ENCODE peak calls at places on chromosomes 16 and 17, in four cellular contexts. One of them, this sample, is unnamed.

GRCh38 chr17:44794699-44795413 is 35.2 kb downstream of the GJC1 start:
- DNase-seq in HepG2: no peak
- DNase-seq in HCT116: peak
- DNase-seq in K562: peak
- DNase-seq in this sample: no peak

GRCh38 chr17:67854378-67854777 is 29.1 kb downstream of the BPTF start:
- DNase-seq in HepG2: no peak
- DNase-seq in K562: no peak
- DNase-seq in HCT116: no peak
- DNase-seq in this sample: no peak

GRCh38 chr16:1923299-1924034 is 5.3 kb upstream of the HS3ST6 start:
- DNase-seq in HepG2: peak
- DNase-seq in HCT116: peak
- DNase-seq in K562: peak
- DNase-seq in this sample: peak

GRCh38 chr16:20040011-20040410 is 33.7 kb downstream of the GPR139 start:
- DNase-seq in K562: no peak
- DNase-seq in HCT116: no peak
- DNase-seq in HepG2: no peak
- DNase-seq in this sample: no peak

GRCh38 chr17:12973496-12974318 is 44.1 kb downstream of the ELAC2 start:
- DNase-seq in HCT116: no peak
- DNase-seq in K562: no peak
- DNase-seq in HepG2: no peak
- DNase-seq in this sample: no peak

GRCh38 chr16:81313731-81314602 is 795 bp upstream of the GAN start:
- DNase-seq in HepG2: peak
- DNase-seq in K562: no peak
- DNase-seq in HCT116: no peak
- DNase-seq in this sample: peak

GRCh38 chr17:10663231-10663630 is 6.1 kb upstream of the MYH3 start:
- DNase-seq in HCT116: no peak
- DNase-seq in K562: no peak
- DNase-seq in HepG2: no peak
- DNase-seq in this sample: no peak

GRCh38 chr17:3960764-3961163 is 3.5 kb downstream of the ATP2A3 start:
- DNase-seq in K562: no peak
- DNase-seq in HCT116: no peak
- DNase-seq in HepG2: no peak
- DNase-seq in this sample: no peak

GRCh38 chr16:88430524-88431446 is 22.3 kb upstream of the ZFPM1 start:
- DNase-seq in K562: peak
- DNase-seq in HepG2: no peak
- DNase-seq in HCT116: no peak
- DNase-seq in this sample: no peak

GRCh38 chr16:86554917-86555762 is at the start of gene MTHFSD:
- DNase-seq in HepG2: peak
- DNase-seq in HCT116: peak
- DNase-seq in K562: peak
- DNase-seq in this sample: peak
- TF ChIP-seq ELF1 in HepG2: peak
- TF ChIP-seq ELF1 in HCT116: no peak
- TF ChIP-seq ELF1 in K562: no peak
- TF ChIP-seq ELF1 in this sample: no peak

GRCh38 chr17:2024572-2025219 is 438 bp downstream of the RTN4RL1 start:
- DNase-seq in HepG2: no peak
- DNase-seq in K562: no peak
- DNase-seq in HCT116: no peak
- DNase-seq in this sample: peak
- TF ChIP-seq ELF1 in HepG2: no peak
- TF ChIP-seq ELF1 in K562: no peak
- TF ChIP-seq ELF1 in HCT116: no peak
- TF ChIP-seq ELF1 in this sample: no peak

DNA sequence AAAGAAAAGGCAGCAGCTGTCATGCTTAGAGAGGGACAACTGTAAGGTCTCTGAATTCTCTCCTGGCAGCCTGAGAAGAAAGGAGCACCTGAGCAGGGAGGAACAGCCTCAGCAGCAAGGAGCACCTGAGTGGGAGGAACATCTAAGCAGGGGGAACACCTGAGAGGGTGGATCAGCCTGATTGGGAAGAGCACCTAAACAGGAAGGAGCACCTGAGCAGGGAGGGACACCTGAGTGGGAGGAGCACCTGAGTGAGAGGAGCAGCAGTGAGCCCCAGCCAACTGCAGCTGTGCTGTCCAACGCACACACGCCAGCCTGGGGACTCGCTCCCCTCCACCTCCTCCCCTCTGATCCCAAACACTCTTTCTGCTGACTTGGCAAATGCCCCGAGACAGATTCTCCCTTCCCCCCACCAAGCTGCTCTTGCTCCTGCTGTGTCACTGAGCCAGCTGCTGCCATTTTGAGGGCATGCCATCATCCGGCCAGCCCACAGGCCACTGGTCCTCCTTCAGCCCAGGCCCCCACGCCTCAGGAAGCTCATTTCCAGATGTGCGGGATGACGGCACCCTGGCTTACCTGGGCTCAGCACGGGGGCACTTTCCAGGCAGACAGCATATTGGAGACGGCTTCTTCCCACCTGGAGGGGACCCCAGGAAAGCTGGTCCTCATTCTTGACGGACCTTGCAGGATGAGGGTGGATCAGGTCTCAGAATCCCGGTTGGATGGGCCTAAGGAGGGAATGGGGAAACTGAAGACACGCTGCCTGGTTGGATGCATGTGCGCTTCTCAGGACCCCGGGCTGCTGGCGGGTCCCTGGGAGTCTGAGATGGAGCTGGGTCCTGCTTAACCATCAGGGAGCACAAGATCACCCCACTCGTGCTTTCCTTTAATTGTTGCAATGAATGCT is 57.7 kb upstream of the RBFOX3 start:
- DNase-seq in K562: no peak
- DNase-seq in HepG2: no peak
- DNase-seq in HCT116: no peak
- DNase-seq in this sample: no peak
- TF ChIP-seq ELF1 in K562: no peak
- TF ChIP-seq ELF1 in HepG2: no peak
- TF ChIP-seq ELF1 in HCT116: no peak
- TF ChIP-seq ELF1 in this sample: no peak

DNA sequence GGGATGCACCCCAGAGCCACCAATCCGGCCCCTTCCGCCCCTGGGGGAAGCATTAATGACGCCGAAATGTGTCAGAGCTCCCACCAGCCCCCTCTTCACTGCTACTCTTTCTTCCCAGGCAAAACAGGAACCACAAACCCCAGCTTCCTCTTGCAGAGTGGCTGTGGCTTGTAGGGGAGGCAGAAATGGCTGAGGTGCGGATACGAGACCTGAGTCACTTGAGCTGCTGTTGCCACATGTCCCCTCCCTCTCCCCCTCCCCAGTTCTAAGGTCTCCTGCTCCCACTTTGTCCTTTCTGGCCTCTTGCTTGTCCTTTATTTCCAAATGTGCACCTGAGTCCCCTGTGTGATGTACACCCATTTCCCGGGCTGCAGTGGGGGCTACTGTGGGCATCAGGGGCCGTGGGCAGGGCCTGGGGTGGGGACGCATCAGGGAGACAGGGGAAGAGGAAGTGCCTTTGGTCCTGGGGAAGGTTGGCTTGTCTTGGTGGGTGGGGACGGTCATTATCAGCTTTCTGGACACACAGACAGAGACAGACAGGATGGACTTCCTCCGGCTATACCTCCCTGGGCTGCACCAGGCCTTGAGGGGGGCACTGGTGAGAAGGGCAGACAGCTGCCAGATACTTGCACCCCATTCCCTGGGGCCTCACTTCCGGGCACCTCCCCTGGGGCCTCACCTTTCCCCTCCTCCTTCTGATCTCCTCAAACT is at the start of gene APOBR:
- DNase-seq in K562: peak
- DNase-seq in HCT116: no peak
- DNase-seq in HepG2: no peak
- DNase-seq in this sample: no peak
- TF ChIP-seq ELF1 in K562: peak
- TF ChIP-seq ELF1 in HCT116: no peak
- TF ChIP-seq ELF1 in HepG2: no peak
- TF ChIP-seq ELF1 in this sample: no peak

GRCh38 chr17:76955191-76955590 is 87.0 kb downstream of the MGAT5B start:
- DNase-seq in HCT116: no peak
- DNase-seq in HepG2: no peak
- DNase-seq in K562: no peak
- DNase-seq in this sample: no peak

GRCh38 chr17:76956846-76957540 is 88.8 kb downstream of the MGAT5B start:
- DNase-seq in K562: no peak
- DNase-seq in HCT116: no peak
- DNase-seq in HepG2: no peak
- DNase-seq in this sample: no peak

GRCh38 chr17:76958974-76959373 is 90.8 kb downstream of the MGAT5B start:
- DNase-seq in K562: no peak
- DNase-seq in HCT116: no peak
- DNase-seq in HepG2: no peak
- DNase-seq in this sample: peak

GRCh38 chr17:76953926-76954325 is 85.7 kb downstream of the MGAT5B start:
- DNase-seq in HCT116: no peak
- DNase-seq in K562: no peak
- DNase-seq in HepG2: no peak
- DNase-seq in this sample: no peak

GRCh38 chr17:76957600-76958464 is 89.6 kb downstream of the MGAT5B start:
- DNase-seq in HCT116: no peak
- DNase-seq in K562: no peak
- DNase-seq in HepG2: no peak
- DNase-seq in this sample: no peak
- TF ChIP-seq ELF1 in HCT116: no peak
- TF ChIP-seq ELF1 in K562: no peak
- TF ChIP-seq ELF1 in HepG2: no peak
- TF ChIP-seq ELF1 in this sample: no peak

This sample was measured in SK-N-SH.